ENCODE peak calls at places on chromosomes 16 and 17, in eight cellular contexts. F, H, I, R, B, Q, M and A are unnamed samples.

GRCh38 chr17:8371786-8372185 is 4.7 kb downstream of the KRABD2 start:
- DNase-seq in B (no peak), I (no peak), F (no peak), R (no peak), Q (no peak), M (no peak), H (no peak), A (no peak)

GRCh38 chr17:59152925-59153324 is 2.1 kb downstream of the SKA2 start:
- DNase-seq in M (no peak), I (no peak), B (no peak), F (no peak), H (no peak), Q (no peak), R (no peak), A (no peak)

GRCh38 chr17:45709889-45710288 is 74.2 kb upstream of the CRHR1 start:
- DNase-seq in Q (no peak), F (no peak), R (no peak), M (no peak), B (no peak), I (no peak), H (no peak), A (peak; percentile 40)

GRCh38 chr17:378068-378467 is 25.5 kb upstream of the RPH3AL start:
- DNase-seq in H (no peak), B (no peak), F (no peak), M (no peak), Q (peak; percentile 4), R (no peak), I (no peak), A (peak; percentile 72)

GRCh38 chr17:38702900-38703741 is 2.0 kb upstream of the MLLT6 start:
- DNase-seq in Q (no peak), F (no peak), M (peak; percentile 88), B (no peak), R (peak; percentile 59), I (no peak), H (no peak), A (peak; percentile 60)

GRCh38 chr17:58577696-58578095 is 63.3 kb upstream of the MTMR4 start:
- DNase-seq in R (peak; percentile 23), I (peak; percentile 49), B (peak; percentile 79), M (no peak), F (peak; percentile 40), Q (no peak), H (no peak), A (peak; percentile 52)

GRCh38 chr16:23843143-23843542 is 7.4 kb downstream of the PRKCB start:
- DNase-seq in I (no peak), B (no peak), Q (no peak), M (no peak), H (no peak), F (no peak), R (no peak), A (no peak)

GRCh38 chr17:77373298-77374169 is 232.8 kb downstream of the SEC14L1 start:
- DNase-seq in I (no peak), M (no peak), B (peak; percentile 51), H (no peak), F (no peak), R (peak; percentile 37), Q (peak; percentile 84), A (peak; percentile 83)

GRCh38 chr17:37506678-37507077 is 17.0 kb downstream of the DUSP14 start:
- DNase-seq in I (peak; percentile 26), R (no peak), F (peak; percentile 26), H (no peak), B (peak; percentile 40), M (no peak), Q (no peak), A (peak; percentile 83)

GRCh38 chr16:70540994-70541393 is 17.4 kb downstream of the SF3B3 start:
- DNase-seq in F (no peak), R (no peak), I (no peak), Q (no peak), H (no peak), M (no peak), B (no peak), A (no peak)

GRCh38 chr16:71648921-71649320 is 22.9 kb downstream of the MARVELD3 start:
- DNase-seq in Q (no peak), F (no peak), H (no peak), M (no peak), I (peak; percentile 7), R (no peak), B (peak; percentile 8), A (peak; percentile 68)

GRCh38 chr17:3535253-3535995 is 22.2 kb downstream of the TRPV3 start:
- DNase-seq in B (peak; percentile 91), R (peak; percentile 57), F (peak; percentile 34), H (no peak), I (peak; percentile 40), Q (no peak), M (no peak), A (peak; percentile 95)

GRCh38 chr17:77872199-77872598 is 86.3 kb upstream of the TNRC6C start:
- DNase-seq in H (no peak), F (no peak), M (no peak), R (no peak), Q (no peak), B (no peak), I (no peak), A (no peak)

GRCh38 chr17:63498621-63499195 is 21.8 kb downstream of the ACE start:
- DNase-seq in R (no peak), Q (no peak), H (no peak), B (peak; percentile 45), I (no peak), M (no peak), F (no peak), A (no peak)

GRCh38 chr17:5700791-5701190 is 116.5 kb upstream of the NLRP1 start:
- DNase-seq in F (no peak), H (no peak), M (no peak), B (no peak), I (no peak), Q (no peak), R (no peak), A (no peak)
- H3K27me3 ChIP-seq in F (no peaks in the 10 kb centered on the region), H (peaks cover 3% of the 10 kb centered on the region), M (no peaks in the 10 kb centered on the region), B (no peaks in the 10 kb centered on the region), I (peaks cover 2% of the 10 kb centered on the region), Q (peaks cover 31% of the 10 kb centered on the region), R (peaks cover 20% of the 10 kb centered on the region), A (no peaks in the 10 kb centered on the region)

DNA sequence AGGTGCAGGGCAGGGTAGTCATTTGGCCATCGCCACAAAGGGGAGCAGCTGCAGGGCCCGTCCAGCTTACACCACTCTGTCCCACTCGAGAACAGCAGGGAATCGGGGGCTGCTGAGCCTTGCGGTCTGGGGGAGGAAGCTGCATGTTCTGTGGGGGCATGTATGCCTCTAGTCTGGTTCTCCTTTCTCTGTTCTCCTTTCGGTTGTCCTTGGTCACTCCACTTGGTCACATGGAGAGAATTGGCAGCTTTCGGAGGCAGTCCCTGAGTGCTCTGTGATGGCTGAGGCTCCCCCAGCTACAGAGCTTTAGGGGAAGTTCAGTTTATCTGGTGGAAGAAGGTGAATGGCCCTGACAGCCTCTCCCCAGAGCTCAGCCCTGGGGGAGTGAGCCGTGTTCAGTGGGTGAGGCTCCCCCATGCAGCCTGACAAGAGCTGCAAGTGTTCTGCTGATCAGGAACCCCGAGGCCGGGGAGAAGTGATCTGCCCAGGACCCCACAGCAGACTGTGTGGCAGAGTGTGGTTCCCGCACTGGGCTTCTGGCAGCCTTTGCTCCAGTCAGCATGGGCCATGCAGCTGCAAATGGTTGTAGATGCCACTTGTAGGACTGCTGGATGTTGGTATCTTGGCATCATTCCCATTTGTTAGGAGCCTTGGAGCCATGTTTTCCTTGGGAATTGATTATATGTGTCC is 22.3 kb upstream of the SMPD3 start:
- DNase-seq in H (no peak), M (peak; percentile 78), B (no peak), I (no peak), Q (peak; percentile 71), F (no peak), R (peak; percentile 63), A (no peak)
- H3K4me3 ChIP-seq in H (no peak overlapping the region), M (no peak overlapping the region), B (no peak overlapping the region), I (no peak overlapping the region), Q (no peak overlapping the region), F (no peak overlapping the region), R (no peak overlapping the region), A (no peak overlapping the region)

GRCh38 chr17:17711708-17712141 is 30.5 kb downstream of the RAI1 start:
- DNase-seq in I (no peak), R (no peak), H (no peak), B (no peak), M (no peak), F (no peak), Q (no peak), A (peak; percentile 74)
- H3K27me3 ChIP-seq in I (no peaks in the 10 kb centered on the region), R (no peaks in the 10 kb centered on the region), H (no peaks in the 10 kb centered on the region), B (no peaks in the 10 kb centered on the region), M (no peaks in the 10 kb centered on the region), F (no peaks in the 10 kb centered on the region), Q (no peaks in the 10 kb centered on the region), A (peaks cover 59% of the 10 kb centered on the region)

GRCh38 chr17:49963277-49963625 is 5.7 kb upstream of the DLX4 start:
- DNase-seq in I (no peak), F (no peak), H (no peak), M (no peak), Q (no peak), B (no peak), R (no peak), A (peak; percentile 76)
- H3K4me3 ChIP-seq in I (no peak overlapping the region), F (no peak overlapping the region), H (no peak overlapping the region), M (no peak overlapping the region), Q (no peak overlapping the region), B (no peak overlapping the region), R (no peak overlapping the region), A (no peak overlapping the region)

GRCh38 chr16:55325458-55326109 is 1.6 kb downstream of the IRX6 start:
- DNase-seq in H (no peak), R (no peak), M (no peak), B (no peak), F (no peak), Q (no peak), I (no peak), A (no peak)

GRCh38 chr16:55323637-55324490 is at the start of gene IRX6:
- DNase-seq in R (no peak), B (peak; percentile 5), M (peak; percentile 81), H (no peak), I (no peak), F (peak; percentile 37), Q (peak; percentile 60), A (peak; percentile 91)

GRCh38 chr16:55326261-55326802 is 2.3 kb downstream of the IRX6 start:
- DNase-seq in F (no peak), B (no peak), M (peak; percentile 82), I (no peak), H (no peak), Q (no peak), R (no peak), A (peak; percentile 33)

GRCh38 chr16:55322327-55322726 is 1.7 kb upstream of the IRX6 start:
- DNase-seq in R (no peak), B (no peak), H (no peak), Q (no peak), F (no peak), I (no peak), M (no peak), A (no peak)

GRCh38 chr16:55324491-55325447 is 766 bp downstream of the IRX6 start:
- DNase-seq in Q (peak; percentile 65), I (no peak), B (no peak), M (peak; percentile 70), R (no peak), F (peak; percentile 22), H (no peak), A (peak; percentile 72)
- H3K27me3 ChIP-seq in Q (peaks cover 78% of the 10 kb centered on the region), I (peaks cover 12% of the 10 kb centered on the region), B (peaks cover 89% of the 10 kb centered on the region), M (peaks cover 54% of the 10 kb centered on the region), R (peaks cover 85% of the 10 kb centered on the region), F (peaks cover 8% of the 10 kb centered on the region), H (peaks cover 52% of the 10 kb centered on the region), A (peaks cover 74% of the 10 kb centered on the region)